ENCODE peak calls at places on chromosomes 2 and 18, in eight cellular contexts. Y is hepatocyte; J is MM.1S; R is WERI-Rb-1; U is colonic mucosa; T is fibroblast of lung; X is effector memory CD4-positive, alpha-beta T cell; B is lung. O is an unnamed sample.

GRCh38 chr2:96175951-96176350 is 30.7 kb upstream of the DUSP2 start:
- DNase-seq in Y (no peak), J (no peak), R (no peak), U (no peak), T (peak; percentile 41), X (no peak), B (no peak), O (no peak)

GRCh38 chr2:30267161-30267568 is 35.8 kb downstream of the LBH start:
- DNase-seq in Y (no peak), J (peak; percentile 32), R (peak; percentile 38), U (no peak), T (no peak), X (peak; percentile 25), B (no peak), O (peak; percentile 21)

GRCh38 chr2:222707102-222707688 is 35.7 kb downstream of the MOGAT1 start:
- DNase-seq in Y (no peak), J (no peak), R (no peak), U (no peak), T (no peak), X (no peak), B (no peak), O (no peak)

GRCh38 chr2:73821227-73821626 is 7.5 kb upstream of the STAMBP start:
- DNase-seq in Y (no peak), J (no peak), R (no peak), U (no peak), T (no peak), X (no peak), B (no peak), O (no peak)

GRCh38 chr2:218834685-218835084 is 3.1 kb upstream of the PRKAG3 start:
- DNase-seq in Y (no peak), J (no peak), R (no peak), U (no peak), T (no peak), X (no peak), B (no peak), O (no peak)

GRCh38 chr2:125240870-125241269 is 1215.8 kb downstream of the CNTNAP5 start:
- DNase-seq in Y (no peak), J (no peak), R (no peak), U (no peak), T (no peak), X (no peak), B (no peak), O (no peak)

GRCh38 chr2:136966485-136966884 is 201.1 kb downstream of the THSD7B start:
- DNase-seq in Y (no peak), J (no peak), R (no peak), U (no peak), T (no peak), X (no peak), B (no peak), O (no peak)

GRCh38 chr18:58396966-58397365 is 231.9 kb downstream of the ALPK2 start:
- DNase-seq in Y (no peak), J (no peak), R (no peak), U (no peak), T (no peak), X (no peak), B (no peak), O (no peak)

GRCh38 chr18:2906522-2907458 is 60.0 kb downstream of the EMILIN2 start:
- DNase-seq in Y (peak; percentile 71), J (peak; percentile 18), R (no peak), U (peak; percentile 68), T (no peak), X (peak; percentile 43), B (no peak), O (peak; percentile 41)

GRCh38 chr2:9249036-9249800 is 42.6 kb downstream of the ASAP2 start:
- DNase-seq in Y (no peak), J (no peak), R (no peak), U (no peak), T (peak; percentile 48), X (no peak), B (no peak), O (peak; percentile 58)

GRCh38 chr2:172461591-172462392 is 34.4 kb downstream of the ITGA6 start:
- DNase-seq in Y (peak; percentile 79), J (peak; percentile 71), R (peak; percentile 66), U (peak; percentile 84), T (peak; percentile 35), X (peak; percentile 62), B (peak; percentile 59), O (peak; percentile 79)

GRCh38 chr2:99776521-99777265 is 286.9 kb upstream of the REV1 start:
- DNase-seq in Y (no peak), J (no peak), R (no peak), U (no peak), T (no peak), X (no peak), B (no peak), O (no peak)

GRCh38 chr18:50700245-50701165 is 119.3 kb downstream of the MRO start:
- DNase-seq in Y (no peak), J (no peak), R (no peak), U (no peak), T (no peak), X (no peak), B (no peak), O (no peak)

GRCh38 chr2:222398446-222398885 is 25.9 kb upstream of the SGPP2 start:
- DNase-seq in Y (peak; percentile 8), J (no peak), R (no peak), U (no peak), T (no peak), X (no peak), B (no peak), O (peak; percentile 33)

GRCh38 chr2:27689424-27689823 is 25.7 kb downstream of the SLC4A1AP start:
- DNase-seq in Y (no peak), J (no peak), R (no peak), U (no peak), T (no peak), X (no peak), B (no peak), O (no peak)

DNA sequence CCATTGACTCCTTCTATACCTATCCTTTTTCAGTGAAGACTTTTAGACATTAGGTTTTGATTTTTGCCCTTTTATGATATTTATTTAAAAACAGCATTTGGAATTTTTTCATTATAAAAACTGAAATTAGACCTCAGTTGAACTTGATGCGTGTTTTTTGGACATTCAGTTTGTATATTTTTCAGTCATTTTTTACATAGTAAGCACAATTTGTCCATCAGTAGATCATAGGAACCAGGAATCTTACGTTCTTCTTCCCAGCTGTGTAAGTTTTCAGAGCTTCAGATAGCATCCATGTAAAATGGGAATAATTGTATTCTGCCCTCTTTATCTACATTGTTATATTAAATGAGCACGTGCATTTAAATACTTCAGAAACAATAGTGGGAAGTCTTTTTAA is 109.1 kb downstream of the WDSUB1 start:
- DNase-seq in Y (no peak), J (no peak), R (no peak), U (no peak), T (no peak), X (no peak), B (no peak), O (no peak)
- H3K36me3 ChIP-seq in Y (no peaks in the 10 kb centered on the region), J (no peaks in the 10 kb centered on the region), R (peaks cover 9% of the 10 kb centered on the region), U (peaks cover 3% of the 10 kb centered on the region), T (peaks cover 15% of the 10 kb centered on the region), X (no peaks in the 10 kb centered on the region), B (peaks cover 12% of the 10 kb centered on the region), O (peaks cover 5% of the 10 kb centered on the region)

DNA sequence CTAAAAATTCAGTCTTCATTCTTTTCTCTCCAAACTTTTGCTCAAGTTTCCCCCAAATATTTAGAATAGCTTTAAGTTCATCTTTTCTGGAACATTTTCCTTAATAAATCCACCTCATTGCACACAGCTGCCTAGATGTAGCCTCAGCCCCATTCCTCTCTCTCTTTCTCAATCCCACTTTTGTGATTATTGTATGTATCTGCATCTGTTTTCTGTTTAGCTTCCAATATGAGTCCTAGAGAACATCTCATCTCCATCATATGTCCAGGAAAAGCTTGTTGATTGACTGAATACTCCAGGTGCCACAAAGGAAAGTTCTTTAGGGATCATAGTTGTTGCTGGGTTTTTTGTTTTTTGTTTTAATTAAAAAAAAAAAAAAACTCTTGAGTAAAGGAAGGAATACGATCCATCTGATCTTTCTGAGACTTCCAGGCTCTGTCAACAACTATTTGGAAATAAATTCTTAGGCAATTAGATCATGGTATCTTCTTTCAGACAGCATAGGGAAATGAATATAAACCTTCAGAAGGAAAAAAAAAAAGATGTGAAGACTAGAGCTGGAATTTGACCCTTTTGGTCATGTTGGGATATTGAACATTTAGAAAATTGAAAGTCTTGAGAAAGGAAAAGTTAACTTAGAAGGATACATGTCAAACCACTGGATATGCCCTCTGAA is 42.5 kb downstream of the KIAA2012 start:
- DNase-seq in Y (no peak), J (no peak), R (no peak), U (no peak), T (peak; percentile 82), X (no peak), B (no peak), O (no peak)
- H3K27ac ChIP-seq in Y (peak overlapping the region; percentile 28), J (no peak overlapping the region), R (no peak overlapping the region), U (peak overlapping the region; percentile 9), T (peak overlapping the region; percentile 15), X (no peak overlapping the region), B (no peak overlapping the region), O (no peak overlapping the region)

GRCh38 chr2:46958431-46959017 is 42.9 kb upstream of the MCFD2 start:
- DNase-seq in Y (no peak), J (no peak), R (no peak), U (no peak), T (no peak), X (no peak), B (no peak), O (no peak)

GRCh38 chr2:46955764-46956163 is 40.2 kb upstream of the MCFD2 start:
- DNase-seq in Y (no peak), J (no peak), R (no peak), U (no peak), T (no peak), X (no peak), B (no peak), O (no peak)

GRCh38 chr2:46960618-46961017 is 45.0 kb upstream of the MCFD2 start:
- DNase-seq in Y (no peak), J (no peak), R (no peak), U (no peak), T (no peak), X (no peak), B (no peak), O (no peak)

GRCh38 chr2:46954951-46955571 is 39.5 kb upstream of the MCFD2 start:
- DNase-seq in Y (peak; percentile 82), J (no peak), R (peak; percentile 24), U (peak; percentile 36), T (peak; percentile 85), X (no peak), B (peak; percentile 66), O (peak; percentile 93)

DNA sequence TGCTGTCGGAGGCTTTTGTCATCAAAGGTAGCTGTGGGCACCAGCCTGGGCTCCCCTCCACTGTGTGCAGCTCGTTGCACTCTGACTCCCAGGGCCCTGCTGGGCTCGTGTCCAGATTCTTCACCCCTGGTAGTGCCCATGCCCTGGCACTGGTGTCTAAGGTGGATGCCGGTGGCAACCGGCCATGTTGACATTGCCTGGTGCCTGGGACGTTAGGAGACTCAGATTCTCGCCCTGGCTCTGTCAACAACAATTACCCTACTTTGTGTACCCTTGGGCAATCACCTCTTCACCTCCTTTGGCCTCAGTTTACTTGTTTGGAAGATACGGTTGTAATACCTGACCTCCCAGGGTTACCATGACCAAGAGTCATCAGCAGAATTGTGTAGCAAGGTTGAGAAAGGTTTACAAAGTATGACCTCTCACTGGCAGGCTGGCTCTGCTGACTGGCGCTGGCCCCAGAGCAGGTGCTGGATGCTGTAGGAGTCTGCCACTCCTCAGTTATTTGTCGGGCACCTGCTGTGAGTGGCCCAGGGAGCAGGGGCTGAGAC is 41.5 kb upstream of the MCFD2 start:
- DNase-seq in Y (no peak), J (no peak), R (no peak), U (no peak), T (no peak), X (no peak), B (no peak), O (no peak)
- H3K36me3 ChIP-seq in Y (no peaks in the 10 kb centered on the region), J (peaks cover 38% of the 10 kb centered on the region), R (peaks cover 8% of the 10 kb centered on the region), U (no peaks in the 10 kb centered on the region), T (peaks cover 36% of the 10 kb centered on the region), X (peaks cover 70% of the 10 kb centered on the region), B (no peaks in the 10 kb centered on the region), O (peaks cover 22% of the 10 kb centered on the region)

GRCh38 chr2:232459419-232460035 is 3.6 kb downstream of the ALPI start:
- DNase-seq in Y (no peak), J (no peak), R (peak; percentile 3), U (no peak), T (no peak), X (no peak), B (no peak), O (no peak)
- H3K27ac ChIP-seq in Y (no peak overlapping the region), J (no peak overlapping the region), R (no peak overlapping the region), U (no peak overlapping the region), T (no peak overlapping the region), X (no peak overlapping the region), B (no peak overlapping the region), O (no peak overlapping the region)

O was measured in small intestine.